ENCODE peak calls at places on chromosomes 13 and 19, in ten cellular contexts. Z is iPS-NIHi11; A is SK-N-DZ; O is CD4-positive, alpha-beta T cell; H is T-cell; K is AG20443; G is NCI-H2081; C is uterus; Q is Daoy; F is activated CD4-positive, alpha-beta T cell treated with anti-CD3 and anti-CD28 coated beads for 24 hours. J is an unnamed sample.

GRCh38 chr13:99935772-99936171 is 35.8 kb downstream of the ZIC5 start:
- DNase-seq in Q (no peak), G (no peak), F (no peak), A (no peak), C (no peak), K (no peak), Z (no peak), H (no peak), O (no peak), J (no peak)

GRCh38 chr13:104594801-104595200 is 1528.6 kb upstream of the SLC10A2 start:
- DNase-seq in G (no peak), Z (no peak), K (no peak), C (no peak), Q (no peak), O (no peak), H (no peak), F (no peak), A (no peak), J (no peak)

GRCh38 chr13:113113846-113114271 is 8.3 kb downstream of the F7 start:
- DNase-seq in Z (no peak), Q (no peak), K (no peak), H (no peak), C (peak), F (no peak), O (no peak), G (no peak), A (no peak), J (no peak)

GRCh38 chr13:67069117-67069767 is 160.9 kb downstream of the PCDH9 start:
- DNase-seq in H (no peak), K (no peak), G (peak), F (no peak), A (no peak), C (no peak), Z (peak), O (no peak), Q (no peak), J (no peak)

GRCh38 chr19:53883231-53883661 is 1.2 kb downstream of the PRKCG start:
- DNase-seq in K (no peak), C (no peak), H (no peak), G (no peak), Q (no peak), A (no peak), F (no peak), O (no peak), Z (no peak), J (no peak)

GRCh38 chr13:112671359-112671758 is 18.5 kb upstream of the ATP11A start:
- DNase-seq in Q (no peak), F (no peak), Z (no peak), C (peak), K (no peak), O (no peak), A (no peak), G (no peak), H (no peak), J (no peak)

GRCh38 chr13:23087884-23088283 is 92.9 kb upstream of the SGCG start:
- DNase-seq in H (no peak), G (no peak), F (no peak), O (no peak), C (no peak), K (peak), Z (peak), Q (peak), A (peak), J (peak)

GRCh38 chr19:43489310-43489709 is 15.2 kb downstream of the PHLDB3 start:
- DNase-seq in O (no peak), C (no peak), Q (no peak), K (no peak), F (no peak), H (no peak), A (no peak), G (no peak), Z (no peak), J (no peak)

GRCh38 chr13:25886438-25887214 is 165.2 kb downstream of the SHISA2 start:
- DNase-seq in A (no peak), K (no peak), C (no peak), Q (peak), F (no peak), G (no peak), Z (no peak), O (no peak), H (no peak), J (peak)

GRCh38 chr13:28349901-28350654 is 144.8 kb downstream of the FLT1 start:
- DNase-seq in K (no peak), Z (no peak), G (no peak), F (no peak), A (peak), Q (no peak), C (no peak), O (no peak), H (no peak), J (no peak)

GRCh38 chr19:58154287-58154678 is 3.7 kb upstream of the ZNF329 start:
- DNase-seq in K (peak), A (no peak), C (peak), G (no peak), H (no peak), Z (no peak), Q (peak), F (no peak), O (no peak), J (no peak)

GRCh38 chr13:40379186-40379585 is 287.3 kb downstream of the FOXO1 start:
- DNase-seq in H (no peak), C (no peak), G (no peak), K (no peak), F (no peak), Q (no peak), Z (no peak), O (no peak), A (no peak), J (no peak)

GRCh38 chr13:43363156-43363918 is 340.0 kb downstream of the DNAJC15 start:
- DNase-seq in F (no peak), Z (no peak), C (no peak), G (no peak), A (no peak), H (no peak), Q (no peak), K (peak), O (no peak), J (peak)

GRCh38 chr19:10535613-10536012 is 8.1 kb upstream of the ATG4D start:
- DNase-seq in A (no peak), Z (no peak), G (no peak), C (no peak), H (no peak), O (no peak), Q (no peak), K (peak), F (no peak), J (no peak)

GRCh38 chr13:25980255-25980654 is 71.6 kb downstream of the SHISA2 start:
- DNase-seq in K (peak), G (no peak), H (no peak), F (no peak), Q (peak), A (peak), C (no peak), Z (peak), O (no peak), J (no peak)

GRCh38 chr19:15199652-15200574 is 882 bp downstream of the NOTCH3 start:
- DNase-seq in Q (no peak), K (peak), Z (peak), G (no peak), F (no peak), H (no peak), A (peak), C (no peak), O (no peak), J (no peak)

GRCh38 chr13:113442354-113442984 is 10.8 kb downstream of the ADPRHL1 start:
- DNase-seq in Z (no peak), A (no peak), H (no peak), K (no peak), F (no peak), C (no peak), G (no peak), Q (no peak), O (no peak), J (no peak)

GRCh38 chr13:47875206-47875605 is 125.9 kb downstream of the SUCLA2 start:
- DNase-seq in O (no peak), F (no peak), C (no peak), Z (no peak), G (no peak), K (no peak), A (no peak), Q (no peak), H (no peak), J (no peak)

GRCh38 chr13:90867336-90867683 is 480.2 kb upstream of the MIR17HG start:
- DNase-seq in Z (peak), K (peak), A (peak), G (peak), O (no peak), F (no peak), Q (no peak), C (peak), H (no peak), J (peak)

GRCh38 chr19:35162471-35163326 is 8.2 kb downstream of the FXYD5 start:
- DNase-seq in Q (peak), G (no peak), C (no peak), Z (no peak), A (no peak), H (no peak), K (no peak), F (no peak), O (no peak), J (peak)

GRCh38 chr13:29908411-29908810 is 58.0 kb upstream of the UBL3 start:
- DNase-seq in O (no peak), Q (peak), K (peak), C (peak), Z (no peak), A (peak), H (no peak), F (no peak), G (no peak), J (peak)

GRCh38 chr13:53074119-53074518 is 45.5 kb downstream of the OLFM4 start:
- DNase-seq in Q (no peak), A (no peak), G (no peak), C (no peak), K (no peak), O (no peak), F (no peak), Z (no peak), H (no peak), J (no peak)

GRCh38 chr13:71870036-71870435 is 3.0 kb upstream of the DACH1 start:
- DNase-seq in O (no peak), C (no peak), Q (no peak), K (no peak), H (no peak), A (no peak), F (no peak), Z (peak), G (no peak), J (no peak)

GRCh38 chr13:85816413-85816812 is 17.2 kb upstream of the SLITRK6 start:
- DNase-seq in Q (no peak), A (peak), K (no peak), C (no peak), G (no peak), H (no peak), O (no peak), Z (no peak), F (no peak), J (no peak)

GRCh38 chr13:39501711-39502324 is 101.2 kb downstream of the LHFPL6 start:
- DNase-seq in C (no peak), H (no peak), Q (peak), Z (no peak), G (no peak), K (no peak), F (no peak), O (no peak), A (no peak), J (no peak)